ENCODE peak calls at places on chromosome 5, in five cellular contexts. O, G, A, B and D are unnamed samples.

GRCh38 chr5:31365776-31366175 is 166.1 kb downstream of the DROSHA start:
- DNase-seq in O (no peak), G (no peak), A (no peak), B (no peak), D (no peak)

GRCh38 chr5:41790038-41790776 is 80.0 kb downstream of the OXCT1 start:
- DNase-seq in O (no peak), G (no peak), A (no peak), B (no peak), D (no peak)

GRCh38 chr5:139058121-139058520 is 140.0 kb downstream of the SIL1 start:
- DNase-seq in O (no peak), G (no peak), A (no peak), B (no peak), D (no peak)

GRCh38 chr5:130282044-130282443 is 377.8 kb downstream of the CHSY3 start:
- DNase-seq in O (no peak), G (no peak), A (no peak), B (no peak), D (no peak)

GRCh38 chr5:151125421-151125820 is 32.2 kb downstream of the ANXA6 start:
- DNase-seq in O (no peak), G (no peak), A (peak), B (no peak), D (no peak)

GRCh38 chr5:35470866-35471265 is 146.8 kb upstream of the SPEF2 start:
- DNase-seq in O (no peak), G (no peak), A (no peak), B (no peak), D (no peak)

GRCh38 chr5:107455111-107455544 is 215.6 kb downstream of the EFNA5 start:
- DNase-seq in O (no peak), G (no peak), A (no peak), B (no peak), D (no peak)

GRCh38 chr5:76861616-76862015 is 11.8 kb downstream of the S100Z start:
- DNase-seq in O (no peak), G (no peak), A (no peak), B (no peak), D (no peak)

GRCh38 chr5:119365847-119366536 is 10.2 kb downstream of the TNFAIP8 start:
- DNase-seq in O (no peak), G (no peak), A (no peak), B (no peak), D (no peak)

GRCh38 chr5:55427157-55427556 is 107.6 kb downstream of the PLPP1 start:
- DNase-seq in O (no peak), G (peak), A (no peak), B (no peak), D (peak)